ENCODE peak calls at places on chromosomes 11 and 22, in nine cellular contexts. N is fibroblast of lung, A is SJSA1, G is mammary epithelial cell, L is cardiac muscle cell, P is kidney, I is HCT116, X is endothelial cell of umbilical vein, B is A549. K is an unnamed sample. For H3K4me1, the result is how much of the 10 kb centered on the place peaks cover.

GRCh38 chr22:31272522-31273446 is 19.5 kb downstream of the PIK3IP1 start:
- DNase-seq in N (peak), A (peak), G (peak), L (peak), P (no peak), I (peak), X (peak), B (peak), K (peak)

GRCh38 chr22:48438096-48438495 is 1389.6 kb downstream of the BRD1 start:
- DNase-seq in N (no peak), A (no peak), G (no peak), L (no peak), P (peak), I (no peak), X (no peak), B (no peak), K (no peak)

GRCh38 chr22:40326905-40327735 is 19.2 kb upstream of the ADSL start:
- DNase-seq in N (peak), A (peak), G (no peak), L (no peak), P (no peak), I (no peak), X (peak), B (no peak), K (no peak)

GRCh38 chr11:1727088-1727690 is 23.2 kb downstream of the IFITM10 start:
- DNase-seq in N (no peak), A (no peak), G (no peak), L (no peak), P (no peak), I (no peak), X (no peak), B (no peak), K (no peak)

GRCh38 chr11:100878474-100878873 is 191.4 kb downstream of the ARHGAP42 start:
- DNase-seq in N (peak), A (no peak), G (no peak), L (no peak), P (no peak), I (no peak), X (no peak), B (no peak), K (peak)

GRCh38 chr11:125326126-125326525 is 161.6 kb downstream of the PKNOX2 start:
- DNase-seq in N (no peak), A (no peak), G (no peak), L (no peak), P (no peak), I (no peak), X (no peak), B (no peak), K (no peak)

GRCh38 chr11:77103319-77103718 is 679 bp downstream of the OMP start:
- DNase-seq in N (no peak), A (no peak), G (no peak), L (no peak), P (no peak), I (no peak), X (no peak), B (no peak), K (no peak)

GRCh38 chr11:79486239-79486984 is 45.6 kb upstream of the TENM4 start:
- DNase-seq in N (no peak), A (no peak), G (peak), L (no peak), P (no peak), I (no peak), X (no peak), B (no peak), K (no peak)

GRCh38 chr11:106295974-106296373 is 218.5 kb downstream of the AASDHPPT start:
- DNase-seq in N (no peak), A (no peak), G (no peak), L (no peak), P (no peak), I (no peak), X (no peak), B (no peak), K (no peak)

GRCh38 chr22:33539902-33540751 is 380.1 kb downstream of the LARGE1 start:
- DNase-seq in N (peak), A (no peak), G (no peak), L (no peak), P (peak), I (no peak), X (no peak), B (peak), K (no peak)

GRCh38 chr22:20117656-20118571 is 888 bp upstream of the TRMT2A start:
- DNase-seq in N (peak), A (no peak), G (no peak), L (peak), P (peak), I (no peak), X (peak), B (no peak), K (peak)

GRCh38 chr11:104531075-104531474 is 367.1 kb upstream of the PDGFD start:
- DNase-seq in N (peak), A (no peak), G (peak), L (no peak), P (no peak), I (no peak), X (peak), B (peak), K (peak)

GRCh38 chr22:37243402-37244113 is 511 bp downstream of the RAC2 start:
- DNase-seq in N (no peak), A (no peak), G (no peak), L (no peak), P (peak), I (no peak), X (no peak), B (no peak), K (no peak)

GRCh38 chr11:71372693-71373657 is 75.2 kb downstream of the DHCR7 start:
- DNase-seq in N (peak), A (no peak), G (peak), L (peak), P (no peak), I (peak), X (no peak), B (peak), K (no peak)

GRCh38 chr11:45379162-45379863 is 93.2 kb upstream of the SYT13 start:
- DNase-seq in N (no peak), A (no peak), G (no peak), L (no peak), P (no peak), I (no peak), X (no peak), B (no peak), K (peak)

GRCh38 chr22:46237453-46238158 is 12.5 kb downstream of the CDPF1 start:
- DNase-seq in N (no peak), A (peak), G (no peak), L (no peak), P (no peak), I (no peak), X (no peak), B (no peak), K (no peak)

GRCh38 chr11:133928628-133929059 is 28.1 kb downstream of the IGSF9B start:
- DNase-seq in N (no peak), A (no peak), G (peak), L (no peak), P (no peak), I (no peak), X (no peak), B (no peak), K (no peak)

GRCh38 chr11:34266987-34267386 is 90.8 kb downstream of the ABTB2 start:
- DNase-seq in N (no peak), A (no peak), G (no peak), L (no peak), P (no peak), I (no peak), X (no peak), B (no peak), K (peak)

GRCh38 chr11:125404136-125404810 is 91.8 kb downstream of the FEZ1 start:
- DNase-seq in N (no peak), A (no peak), G (no peak), L (peak), P (peak), I (no peak), X (no peak), B (no peak), K (no peak)

GRCh38 chr11:2704896-2705606 is 5.3 kb upstream of the KCNQ1OT1 start:
- DNase-seq in N (no peak), A (no peak), G (no peak), L (no peak), P (peak), I (no peak), X (no peak), B (no peak), K (no peak)

GRCh38 chr11:111454561-111455192 is 57.5 kb downstream of the BTG4 start:
- DNase-seq in N (peak), A (peak), G (peak), L (peak), P (no peak), I (no peak), X (peak), B (peak), K (peak)

DNA sequence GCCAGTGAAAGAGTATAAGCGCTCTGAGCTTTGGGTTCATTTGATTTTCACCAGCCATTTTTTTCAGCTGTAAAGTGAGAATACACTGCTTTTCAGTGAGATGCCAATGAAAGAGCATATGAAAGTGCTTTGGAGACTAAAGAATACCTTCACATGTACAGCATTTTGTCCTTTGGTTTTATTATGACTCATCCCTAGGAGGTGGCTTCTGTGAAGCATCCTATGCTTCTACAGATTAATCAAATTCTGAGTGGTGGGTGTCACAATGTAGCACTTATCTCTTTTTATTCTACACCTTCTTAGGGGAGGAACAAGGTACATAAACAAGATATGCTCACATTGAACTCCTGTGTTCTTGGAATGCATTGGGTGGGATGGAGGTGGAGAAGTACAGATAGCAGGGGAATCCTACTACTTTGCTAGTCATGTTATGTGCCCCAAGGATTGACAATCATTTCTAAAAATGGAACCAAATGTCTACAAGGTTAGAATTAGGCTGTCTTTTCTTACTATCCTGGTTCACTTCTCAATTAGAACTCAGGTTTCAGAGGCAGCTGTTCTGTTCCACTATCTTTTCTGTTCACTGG is 18.7 kb downstream of the TRIM44 start:
- DNase-seq in N (no peak), A (no peak), G (no peak), L (no peak), P (no peak), I (no peak), X (no peak), B (no peak), K (no peak)
- H3K27ac ChIP-seq in N (no peak), A (no peak), G (no peak), L (no peak), P (no peak), I (no peak), X (no peak), B (no peak), K (no peak)

DNA sequence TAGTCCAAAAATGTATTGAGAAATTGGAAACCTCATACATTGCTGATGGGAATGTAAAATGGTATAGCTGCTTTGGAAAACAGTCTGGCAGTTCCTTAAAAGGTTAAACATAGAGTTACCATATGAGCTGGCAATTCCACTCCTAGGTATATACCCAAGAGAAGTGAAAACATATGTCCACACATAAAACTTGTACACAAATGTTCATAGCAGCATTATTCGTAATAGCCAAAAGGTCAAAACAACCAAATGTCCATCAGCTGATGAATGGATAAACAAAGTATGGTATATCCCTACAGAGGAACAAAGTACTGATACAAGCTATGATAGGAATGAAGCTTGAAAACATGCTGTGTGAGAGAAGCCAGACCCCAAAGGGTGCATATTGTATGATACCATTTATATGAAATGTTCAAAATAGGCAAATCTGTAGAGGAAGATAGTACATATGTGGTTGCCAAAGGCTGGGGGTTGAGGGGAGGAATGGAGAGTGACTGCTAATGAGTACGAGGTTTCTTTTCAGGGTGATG is 85.7 kb downstream of the ZBTB16 start:
- DNase-seq in N (peak), A (no peak), G (no peak), L (no peak), P (no peak), I (no peak), X (no peak), B (no peak), K (no peak)
- H3K4me1 ChIP-seq in N (under half), A (under half), G (under half), L (under half), P (under half), I (under half), X (under half), B (under half), K (half or more)

GRCh38 chr22:44295406-44295805 is 17.3 kb downstream of the SHISAL1 start:
- DNase-seq in N (no peak), A (no peak), G (no peak), L (no peak), P (no peak), I (no peak), X (no peak), B (no peak), K (no peak)

GRCh38 chr22:44291265-44292006 is 21.3 kb downstream of the SHISAL1 start:
- DNase-seq in N (no peak), A (no peak), G (no peak), L (no peak), P (no peak), I (no peak), X (no peak), B (no peak), K (no peak)

GRCh38 chr22:44292007-44292370 is 20.8 kb downstream of the SHISAL1 start:
- DNase-seq in N (no peak), A (no peak), G (no peak), L (no peak), P (no peak), I (no peak), X (no peak), B (no peak), K (no peak)

GRCh38 chr22:44292521-44292920 is 20.2 kb downstream of the SHISAL1 start:
- DNase-seq in N (no peak), A (no peak), G (no peak), L (no peak), P (no peak), I (no peak), X (no peak), B (no peak), K (no peak)

DNA sequence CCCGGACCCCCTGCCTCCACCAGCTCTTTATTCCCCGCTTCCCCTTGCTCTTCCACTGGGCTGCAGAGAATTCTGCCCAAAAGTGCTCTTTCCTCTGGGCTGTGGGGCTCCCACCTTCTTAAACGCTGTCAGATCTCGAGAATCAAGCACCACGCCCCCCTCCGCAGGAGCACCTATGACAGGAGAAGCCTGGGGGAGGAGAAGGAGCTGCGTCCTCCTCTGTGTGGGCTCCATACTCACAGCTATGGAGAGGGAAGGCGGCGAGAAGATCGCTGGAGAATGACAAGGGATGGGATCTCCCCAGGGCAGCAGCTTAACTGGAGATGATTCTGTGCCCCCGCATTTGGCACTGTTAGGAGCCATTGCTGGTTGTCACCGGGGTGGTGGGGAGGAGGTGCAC is 19.7 kb downstream of the SHISAL1 start:
- DNase-seq in N (no peak), A (no peak), G (no peak), L (no peak), P (no peak), I (no peak), X (no peak), B (no peak), K (no peak)
- H3K27ac ChIP-seq in N (no peak), A (no peak), G (no peak), L (no peak), P (no peak), I (no peak), X (no peak), B (no peak), K (no peak)

DNA sequence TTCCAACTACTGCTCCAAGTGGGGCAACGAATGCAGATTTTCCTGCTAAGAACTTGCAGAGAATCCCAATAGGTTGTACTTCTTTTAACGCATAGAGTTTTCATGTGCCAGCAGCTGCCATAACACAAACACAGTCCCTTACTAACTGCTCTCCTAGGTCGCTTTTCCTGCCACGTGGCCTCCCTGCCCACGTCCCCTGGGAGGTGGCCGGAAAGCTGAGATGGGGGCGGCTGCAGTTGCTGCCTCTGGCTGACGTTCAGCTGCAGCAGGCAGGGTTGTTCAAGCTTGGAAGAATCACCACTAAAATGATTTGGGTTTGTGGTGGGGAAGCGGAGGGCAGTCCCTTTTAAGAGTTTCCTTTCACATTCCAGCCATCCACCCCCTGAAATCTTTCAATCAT is 39.3 kb downstream of the ZNF202 start:
- DNase-seq in N (no peak), A (no peak), G (no peak), L (no peak), P (no peak), I (no peak), X (no peak), B (no peak), K (peak)
- H3K4me1 ChIP-seq in N (under half), A (under half), G (under half), L (under half), P (under half), I (under half), X (under half), B (under half), K (under half)